ENCODE peak calls at places on chromosomes 4 and X, in five cellular contexts. Z is AG09309, I is nephron progenitor cell, Y is putamen, W is left cardiac atrium. B is an unnamed sample.

GRCh38 chr4:82913305-82913704 is 12.8 kb downstream of the THAP9 start:
- DNase-seq in I (no peak), Y (no peak), W (no peak), Z (no peak), B (no peak)

GRCh38 chr4:54930226-54930625 is 195.2 kb downstream of the KDR start:
- DNase-seq in I (no peak), Z (peak), Y (no peak), W (no peak), B (no peak)

GRCh38 chr4:99586322-99586721 is 11.7 kb downstream of the MTTP start:
- DNase-seq in Z (no peak), W (no peak), Y (no peak), I (no peak), B (no peak)

GRCh38 chr4:25310066-25310824 is 2.3 kb upstream of the ZCCHC4 start:
- DNase-seq in I (no peak), Z (no peak), Y (no peak), W (no peak), B (no peak)

GRCh38 chr4:88054229-88054628 is 46.8 kb downstream of the PKD2 start:
- DNase-seq in Z (no peak), Y (no peak), I (no peak), W (no peak), B (no peak)

GRCh38 chrX:135536883-135537282 is 16.4 kb downstream of the INTS6L start:
- DNase-seq in W (no peak), I (no peak), Z (no peak), Y (no peak), B (no peak)

GRCh38 chr4:176002007-176002623 is 63.5 kb upstream of the WDR17 start:
- DNase-seq in Z (no peak), I (peak), W (peak), Y (no peak), B (peak)

GRCh38 chrX:3712080-3712869 is 1.2 kb downstream of the PRKX start:
- DNase-seq in I (peak), Z (no peak), W (peak), Y (no peak), B (no peak)

GRCh38 chr4:75249739-75250138 is 264.5 kb downstream of the RCHY1 start:
- DNase-seq in Y (no peak), W (no peak), Z (no peak), I (no peak), B (no peak)

GRCh38 chr4:56311299-56311975 is 75.9 kb downstream of the AASDH start:
- DNase-seq in Y (no peak), W (no peak), Z (no peak), I (no peak), B (no peak)

GRCh38 chrX:138485767-138486166 is 225.8 kb downstream of the FGF13 start:
- DNase-seq in I (no peak), Y (no peak), Z (no peak), W (no peak), B (no peak)

GRCh38 chrX:148938348-148938747 is 437.9 kb downstream of the AFF2 start:
- DNase-seq in W (no peak), Y (no peak), I (no peak), Z (no peak), B (no peak)

GRCh38 chrX:148600131-148600530 is 99.7 kb downstream of the AFF2 start:
- DNase-seq in W (no peak), Y (no peak), Z (no peak), I (no peak), B (no peak)

GRCh38 chrX:44974462-44974861 is 101.5 kb downstream of the KDM6A start:
- DNase-seq in Z (no peak), Y (no peak), I (no peak), W (no peak), B (no peak)

GRCh38 chrX:86910602-86911311 is 606.8 kb upstream of the KLHL4 start:
- DNase-seq in I (no peak), Y (no peak), Z (no peak), W (no peak), B (no peak)

GRCh38 chr4:676871-677235 is 2.5 kb downstream of the MYL5 start:
- DNase-seq in W (no peak), Z (no peak), I (no peak), Y (no peak), B (no peak)

GRCh38 chr4:123528501-123529277 is 132.1 kb downstream of the SPRY1 start:
- DNase-seq in Z (no peak), I (no peak), W (no peak), Y (no peak), B (no peak)

GRCh38 chr4:188839704-188840103 is 700.5 kb downstream of the TRIML1 start:
- DNase-seq in Z (no peak), Y (no peak), W (no peak), I (no peak), B (no peak)

GRCh38 chrX:38066934-38067333 is 60.6 kb downstream of the SYTL5 start:
- DNase-seq in I (no peak), Y (no peak), Z (no peak), W (no peak), B (no peak)

GRCh38 chr4:25925486-25926201 is 11.6 kb downstream of the SMIM20 start:
- DNase-seq in W (peak), Z (no peak), Y (no peak), I (peak), B (peak)

GRCh38 chrX:18047440-18047940 is 173.2 kb downstream of the BEND2 start:
- DNase-seq in I (no peak), W (no peak), Y (no peak), Z (no peak), B (no peak)

GRCh38 chr4:86993909-86994672 is 59.3 kb downstream of the AFF1 start:
- DNase-seq in Y (no peak), Z (no peak), W (no peak), I (no peak), B (no peak)

GRCh38 chr4:3168029-3168428 is 80.9 kb upstream of the MSANTD1 start:
- DNase-seq in W (no peak), I (no peak), Z (no peak), Y (no peak), B (no peak)

GRCh38 chr4:122921971-122922876 is at the start of gene NUDT6:
- DNase-seq in Y (peak), W (peak), Z (no peak), I (peak), B (peak)

GRCh38 chrX:25022499-25023325 is 6.9 kb upstream of the ARX start:
- DNase-seq in W (no peak), I (peak), Y (no peak), Z (no peak), B (no peak)

GRCh38 chrX:103774070-103774642 is 2.5 kb upstream of the PLP1 start:
- DNase-seq in Y (peak), I (no peak), Z (peak), W (no peak), B (peak)

GRCh38 chr4:144209491-144209890 is 69.0 kb upstream of the GYPA start:
- DNase-seq in I (no peak), Z (no peak), W (no peak), Y (no peak), B (no peak)

GRCh38 chrX:19349263-19349662 is 5.5 kb downstream of the PDHA1 start:
- DNase-seq in Z (no peak), Y (no peak), W (no peak), I (no peak), B (no peak)

GRCh38 chr4:149344436-149344835 is 471.2 kb downstream of the IQCM start:
- DNase-seq in W (no peak), I (no peak), Z (no peak), Y (no peak), B (no peak)

GRCh38 chrX:134764202-134764785 is 106.0 kb upstream of the PLAC1 start:
- DNase-seq in Z (no peak), I (no peak), W (no peak), Y (no peak), B (no peak)

GRCh38 chrX:118038614-118039365 is 77.8 kb downstream of the KLHL13 start:
- DNase-seq in I (no peak), Z (no peak), W (no peak), Y (no peak), B (no peak)

GRCh38 chrX:155231163-155231562 is 14.9 kb downstream of the VBP1 start:
- DNase-seq in Z (no peak), I (no peak), W (no peak), Y (no peak), B (no peak)

GRCh38 chr4:27616166-27616565 is 755.5 kb downstream of the STIM2 start:
- DNase-seq in I (no peak), Y (no peak), Z (no peak), W (no peak), B (no peak)

GRCh38 chr4:183634086-183634485 is 24.9 kb downstream of the RWDD4 start:
- DNase-seq in Y (no peak), W (no peak), Z (no peak), I (no peak), B (no peak)

GRCh38 chrX:138791551-138791950 is 80.0 kb upstream of the FGF13 start:
- DNase-seq in Z (no peak), W (no peak), I (no peak), Y (no peak), B (no peak)

B was measured in midbrain.